ENCODE peak calls at places on chromosomes 5 and 9, in nine cellular contexts. J, S, L, T, R, B, F, P and C are unnamed samples.

GRCh38 chr9:130051855-130052254 is 1.9 kb upstream of the GPR107 start:
- DNase-seq in J (no peak), S (no peak), L (no peak), T (no peak), R (no peak), B (no peak), F (no peak), P (no peak), C (no peak)

GRCh38 chr9:79883073-79883645 is 311.4 kb downstream of the TLE4 start:
- DNase-seq in J (no peak), S (peak; percentile 17), L (no peak), T (no peak), R (no peak), B (no peak), F (no peak), P (no peak), C (no peak)

GRCh38 chr5:159951387-159951786 is 35.1 kb downstream of the ADRA1B start:
- DNase-seq in J (no peak), S (no peak), L (no peak), T (no peak), R (no peak), B (peak; percentile 36), F (no peak), P (no peak), C (peak; percentile 26)

GRCh38 chr5:97006454-97006853 is 70.6 kb downstream of the LNPEP start:
- DNase-seq in J (no peak), S (no peak), L (no peak), T (no peak), R (no peak), B (no peak), F (no peak), P (no peak), C (no peak)

GRCh38 chr9:135075234-135076142 is 12.0 kb upstream of the OLFM1 start:
- DNase-seq in J (peak; percentile 62), S (peak; percentile 68), L (peak; percentile 79), T (peak; percentile 64), R (peak; percentile 70), B (peak; percentile 89), F (peak; percentile 61), P (peak; percentile 54), C (no peak)

GRCh38 chr9:99732715-99733114 is 89.0 kb upstream of the NR4A3 start:
- DNase-seq in J (no peak), S (no peak), L (no peak), T (no peak), R (no peak), B (no peak), F (no peak), P (no peak), C (no peak)

GRCh38 chr5:153896117-153896516 is 142.6 kb downstream of the FAM114A2 start:
- DNase-seq in J (no peak), S (no peak), L (no peak), T (no peak), R (no peak), B (no peak), F (no peak), P (no peak), C (no peak)

GRCh38 chr5:45399041-45399440 is 297.1 kb downstream of the HCN1 start:
- DNase-seq in J (no peak), S (no peak), L (no peak), T (no peak), R (no peak), B (peak; percentile 60), F (no peak), P (no peak), C (no peak)

GRCh38 chr5:62002436-62002835 is 303.6 kb upstream of the KIF2A start:
- DNase-seq in J (no peak), S (no peak), L (no peak), T (no peak), R (no peak), B (no peak), F (no peak), P (no peak), C (no peak)

GRCh38 chr5:113615708-113616107 is 102.2 kb downstream of the YTHDC2 start:
- DNase-seq in J (peak; percentile 42), S (no peak), L (no peak), T (no peak), R (no peak), B (no peak), F (no peak), P (no peak), C (no peak)

GRCh38 chr5:66987949-66988838 is 208.4 kb downstream of the CD180 start:
- DNase-seq in J (no peak), S (no peak), L (no peak), T (no peak), R (no peak), B (no peak), F (no peak), P (no peak), C (no peak)

GRCh38 chr9:95055851-95056551 is 261.5 kb downstream of the FANCC start:
- DNase-seq in J (no peak), S (no peak), L (no peak), T (no peak), R (no peak), B (peak; percentile 65), F (no peak), P (no peak), C (no peak)

GRCh38 chr5:10914741-10915480 is 153.9 kb upstream of the DAP start:
- DNase-seq in J (no peak), S (no peak), L (no peak), T (no peak), R (no peak), B (no peak), F (no peak), P (no peak), C (no peak)

GRCh38 chr5:54002183-54002770 is 308.1 kb downstream of the ARL15 start:
- DNase-seq in J (no peak), S (no peak), L (no peak), T (no peak), R (no peak), B (no peak), F (no peak), P (no peak), C (no peak)

GRCh38 chr9:137223078-137224040 is 1.3 kb upstream of the RNF208 start:
- DNase-seq in J (peak; percentile 98), S (peak; percentile 96), L (peak; percentile 100), T (peak; percentile 98), R (peak; percentile 98), B (peak; percentile 98), F (peak; percentile 97), P (peak; percentile 97), C (peak; percentile 97)
- H3K4me1 ChIP-seq in J (peaks cover 6% of the 10 kb centered on the region), S (peaks cover 31% of the 10 kb centered on the region), L (peaks cover 17% of the 10 kb centered on the region), T (peaks cover 20% of the 10 kb centered on the region), R (peaks cover 39% of the 10 kb centered on the region), B (peaks cover 7% of the 10 kb centered on the region), F (peaks cover 14% of the 10 kb centered on the region), P (peaks cover 7% of the 10 kb centered on the region), C (peaks cover 21% of the 10 kb centered on the region)

DNA sequence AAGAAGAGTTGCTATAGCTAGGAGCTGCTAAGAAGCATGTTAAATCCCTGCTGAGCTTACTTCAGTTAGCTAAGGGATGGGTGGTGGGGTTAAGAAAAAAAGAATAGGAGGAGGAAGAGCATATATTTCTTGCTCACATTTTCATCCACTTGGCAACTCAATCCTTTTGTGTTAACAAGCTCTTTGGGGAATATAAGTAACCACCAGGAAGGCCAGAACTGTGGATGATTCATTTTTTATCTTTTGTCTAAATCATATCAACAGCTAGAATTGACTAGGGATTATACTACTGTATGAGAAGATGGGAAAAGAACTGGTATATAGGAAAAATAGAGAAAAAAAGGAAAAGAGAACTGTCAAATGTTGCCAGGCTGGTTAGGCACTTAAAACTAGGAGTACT is 555.3 kb upstream of the ARRDC3 start:
- DNase-seq in J (no peak), S (no peak), L (no peak), T (no peak), R (no peak), B (no peak), F (no peak), P (no peak), C (no peak)
- TF ChIP-seq CTCF in J (no peak), S (no peak), L (no peak), T (no peak), R (no peak), B (no peak), F (no peak), P (no peak), C (no peak)

GRCh38 chr5:179273441-179274145 is 71.7 kb downstream of the ADAMTS2 start:
- DNase-seq in J (peak; percentile 24), S (no peak), L (peak; percentile 24), T (no peak), R (peak; percentile 20), B (no peak), F (no peak), P (no peak), C (no peak)

GRCh38 chr5:179273074-179273435 is 72.2 kb downstream of the ADAMTS2 start:
- DNase-seq in J (no peak), S (no peak), L (peak; percentile 49), T (no peak), R (peak; percentile 39), B (no peak), F (no peak), P (no peak), C (no peak)

GRCh38 chr5:179275941-179276837 is 69.1 kb downstream of the ADAMTS2 start:
- DNase-seq in J (peak; percentile 94), S (peak; percentile 77), L (no peak), T (no peak), R (peak; percentile 59), B (no peak), F (peak; percentile 48), P (no peak), C (no peak)

GRCh38 chr5:179275381-179275878 is 69.8 kb downstream of the ADAMTS2 start:
- DNase-seq in J (no peak), S (no peak), L (no peak), T (no peak), R (peak; percentile 45), B (no peak), F (no peak), P (no peak), C (no peak)

DNA sequence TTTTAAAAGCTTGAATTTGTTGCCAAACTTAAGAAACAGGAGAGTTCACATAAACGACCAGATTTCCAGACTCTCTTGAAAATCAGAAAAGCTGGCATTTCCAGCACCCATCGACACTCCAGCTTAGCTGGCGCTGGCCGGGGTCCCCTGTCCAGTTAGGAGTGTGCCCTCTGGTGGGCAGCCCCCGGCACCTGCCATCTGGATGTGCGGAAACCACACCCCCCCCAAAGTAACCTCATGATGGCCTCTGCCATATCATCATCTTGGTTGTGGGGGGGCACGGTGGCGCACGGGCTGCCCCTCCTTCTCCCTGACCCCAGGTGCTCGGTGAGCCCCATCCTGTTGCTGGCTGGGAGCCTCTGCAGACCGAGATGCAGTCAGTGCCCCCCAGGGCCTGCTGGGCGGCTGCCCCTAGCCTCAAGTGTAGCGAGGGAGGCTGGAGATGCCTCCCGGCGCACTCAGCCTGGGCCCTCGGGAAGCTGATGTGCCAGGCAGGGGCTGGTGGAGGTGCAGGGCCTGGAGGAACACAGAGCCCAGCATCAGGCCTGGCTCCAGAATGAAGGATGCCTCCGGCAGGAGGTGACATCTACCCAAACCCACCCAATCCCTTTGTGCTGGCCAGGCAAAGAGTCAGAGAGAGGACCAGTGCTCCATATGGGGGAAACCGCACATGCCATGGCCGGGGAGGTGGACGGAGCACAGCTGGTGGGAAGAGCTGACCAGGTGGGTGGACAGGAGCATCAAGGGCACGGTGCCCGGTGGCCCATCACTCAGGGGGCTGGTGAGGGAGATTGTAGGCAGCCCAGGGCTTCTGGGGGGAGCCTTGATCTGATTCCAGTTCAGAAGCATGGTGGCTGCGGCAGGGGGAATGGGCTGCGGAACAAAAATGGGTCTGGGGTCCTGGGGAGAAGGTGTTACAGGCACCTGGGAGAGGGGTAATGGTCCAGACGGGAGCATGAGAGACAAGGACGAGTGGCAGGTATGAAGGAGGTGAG is 70.6 kb downstream of the ADAMTS2 start:
- DNase-seq in J (peak; percentile 32), S (no peak), L (peak; percentile 36), T (no peak), R (peak; percentile 37), B (no peak), F (no peak), P (no peak), C (no peak)
- H3K9me3 ChIP-seq in J (no peaks in the 10 kb centered on the region), S (no peaks in the 10 kb centered on the region), L (no peaks in the 10 kb centered on the region), T (no peaks in the 10 kb centered on the region), R (no peaks in the 10 kb centered on the region), B (no peaks in the 10 kb centered on the region), F (no peaks in the 10 kb centered on the region), P (no peaks in the 10 kb centered on the region), C (no peaks in the 10 kb centered on the region)

GRCh38 chr5:135227064-135228022 is 171.7 kb downstream of the MACROH2A1 start:
- DNase-seq in J (no peak), S (no peak), L (peak; percentile 20), T (no peak), R (no peak), B (no peak), F (no peak), P (peak; percentile 39), C (no peak)
- H3K4me1 ChIP-seq in J (no peaks in the 10 kb centered on the region), S (peaks cover 9% of the 10 kb centered on the region), L (no peaks in the 10 kb centered on the region), T (peaks cover 5% of the 10 kb centered on the region), R (peaks cover 13% of the 10 kb centered on the region), B (peaks cover 15% of the 10 kb centered on the region), F (peaks cover 16% of the 10 kb centered on the region), P (no peaks in the 10 kb centered on the region), C (peaks cover 17% of the 10 kb centered on the region)